ENCODE peak calls at places on chromosomes 6 and 20, in seven cellular contexts. E is astrocyte; L is neuronal stem cell; F is iPS DF 6.9; O is CD8-positive, alpha-beta T cell; K is ovary; D is tibial nerve. P is an unnamed sample.

GRCh38 chr20:15763344-15763743 is 809.9 kb downstream of the KIF16B start:
- DNase-seq in F (no peak), O (no peak), K (no peak), D (no peak), L (no peak), E (peak; percentile 9), P (no peak)

GRCh38 chr20:62052336-62052841 is 13.3 kb downstream of the TAF4 start:
- DNase-seq in K (peak; percentile 23), L (no peak), O (no peak), E (no peak), F (no peak), D (no peak), P (no peak)

GRCh38 chr20:18524646-18525045 is 16.9 kb downstream of the SEC23B start:
- DNase-seq in O (no peak), F (no peak), L (no peak), K (no peak), E (peak; percentile 56), D (no peak), P (no peak)

GRCh38 chr20:22652685-22653568 is 68.6 kb upstream of the FOXA2 start:
- DNase-seq in F (no peak), D (no peak), E (no peak), K (no peak), L (no peak), O (no peak), P (no peak)

GRCh38 chr6:1535295-1535694 is 74.4 kb upstream of the FOXC1 start:
- DNase-seq in E (peak; percentile 27), D (no peak), F (no peak), K (no peak), L (no peak), O (peak; percentile 49), P (peak; percentile 33)

GRCh38 chr20:54015496-54015895 is 54.9 kb downstream of the BCAS1 start:
- DNase-seq in L (no peak), F (no peak), D (no peak), K (no peak), O (no peak), E (no peak), P (no peak)

GRCh38 chr6:13853871-13854270 is 39.5 kb upstream of the MCUR1 start:
- DNase-seq in E (no peak), K (no peak), O (no peak), F (no peak), D (no peak), L (no peak), P (no peak)

GRCh38 chr20:48760403-48760889 is 67.4 kb downstream of the PREX1 start:
- DNase-seq in D (no peak), F (no peak), L (no peak), E (peak; percentile 56), O (peak; percentile 71), K (no peak), P (peak; percentile 84)

GRCh38 chr6:156839591-156840001 is 62.4 kb downstream of the ARID1B start:
- DNase-seq in K (no peak), L (no peak), F (no peak), O (no peak), E (peak; percentile 64), D (no peak), P (no peak)

GRCh38 chr6:6218246-6219085 is 102.0 kb downstream of the F13A1 start:
- DNase-seq in D (no peak), K (no peak), E (no peak), F (no peak), O (no peak), L (no peak), P (no peak)

GRCh38 chr6:169950558-169950957 is 199.1 kb downstream of the ERMARD start:
- DNase-seq in D (no peak), F (no peak), L (no peak), O (peak; percentile 16), E (no peak), K (no peak), P (peak; percentile 22)

GRCh38 chr6:91713911-91714310 is 1127.0 kb upstream of the MAP3K7 start:
- DNase-seq in L (no peak), O (no peak), D (no peak), E (peak; percentile 37), K (no peak), F (no peak), P (no peak)

GRCh38 chr6:169935348-169935718 is 183.9 kb downstream of the ERMARD start:
- DNase-seq in E (no peak), K (no peak), D (no peak), L (no peak), F (no peak), O (no peak), P (no peak)

GRCh38 chr6:96301781-96302180 is 219.8 kb upstream of the UFL1 start:
- DNase-seq in O (no peak), L (peak; percentile 2), D (no peak), K (no peak), E (peak; percentile 11), F (no peak), P (no peak)

GRCh38 chr6:89351632-89352328 is 742 bp downstream of the UBE2J1 start:
- DNase-seq in D (no peak), L (no peak), F (no peak), E (no peak), O (no peak), K (no peak), P (no peak)

GRCh38 chr6:89355511-89356185 is 3.1 kb upstream of the UBE2J1 start:
- DNase-seq in F (no peak), O (no peak), D (no peak), K (no peak), L (no peak), E (no peak), P (no peak)

GRCh38 chr6:89353118-89353556 is 615 bp upstream of the UBE2J1 start:
- DNase-seq in K (peak; percentile 39), D (no peak), O (no peak), E (no peak), F (no peak), L (no peak), P (no peak)

GRCh38 chr6:89352329-89353117 is at the start of gene UBE2J1:
- DNase-seq in D (peak; percentile 84), K (peak; percentile 91), L (peak; percentile 84), E (peak; percentile 92), F (no peak), O (peak; percentile 57), P (peak; percentile 71)

DNA sequence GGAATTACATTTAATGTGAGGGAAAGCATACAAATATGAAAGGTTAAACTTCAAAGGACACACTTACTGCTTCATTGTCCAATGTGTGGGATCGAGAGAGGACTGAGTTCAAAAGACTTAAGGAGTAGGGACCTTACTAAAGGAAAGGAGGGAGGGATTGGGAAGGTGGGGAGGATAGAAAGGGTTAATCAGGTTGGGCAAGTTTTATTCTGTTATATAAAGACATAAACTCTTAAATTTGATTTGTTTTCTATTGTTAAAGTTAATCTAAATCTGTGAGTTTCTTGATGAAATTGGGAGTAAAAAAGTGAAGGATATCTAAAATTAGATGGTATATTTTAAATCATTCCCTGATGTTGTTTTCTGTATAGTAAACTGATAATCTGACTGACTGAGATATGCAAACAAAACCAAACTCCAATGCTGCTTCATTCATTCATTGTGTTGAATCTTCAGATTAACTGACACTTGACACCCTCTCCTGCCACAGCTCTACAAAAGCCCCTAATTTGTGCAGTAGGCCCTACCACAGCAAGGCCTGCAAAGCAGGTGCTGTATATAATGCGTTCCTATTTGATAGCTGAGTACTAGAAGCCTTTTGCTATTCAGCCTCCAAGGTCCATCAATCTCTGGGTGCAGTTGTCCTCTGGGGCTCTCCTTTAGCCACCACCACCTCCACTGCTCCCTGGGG is 1.3 kb upstream of the UBE2J1 start:
- DNase-seq in D (no peak), L (peak; percentile 43), F (no peak), K (no peak), O (no peak), E (no peak), P (no peak)
- H3K4me1 ChIP-seq in D (peaks cover 35% of the 10 kb centered on the region), L (peaks cover 4% of the 10 kb centered on the region), F (no peaks in the 10 kb centered on the region), K (peaks cover 7% of the 10 kb centered on the region), O (peaks cover 42% of the 10 kb centered on the region), E (peaks cover 21% of the 10 kb centered on the region), P (peaks cover 62% of the 10 kb centered on the region)

GRCh38 chr6:31354788-31355539 is 2.0 kb downstream of the HLA-B start:
- DNase-seq in O (no peak), F (no peak), L (no peak), D (no peak), K (peak; percentile 19), E (no peak), P (peak; percentile 20)

GRCh38 chr6:31356216-31356945 is 598 bp downstream of the HLA-B start:
- DNase-seq in D (peak; percentile 24), F (no peak), E (no peak), L (no peak), K (peak; percentile 44), O (no peak), P (no peak)

GRCh38 chr6:31355540-31355988 is 1.4 kb downstream of the HLA-B start:
- DNase-seq in D (no peak), E (no peak), O (no peak), L (no peak), K (no peak), F (no peak), P (no peak)

GRCh38 chr6:31358302-31358701 is 1.3 kb upstream of the HLA-B start:
- DNase-seq in K (no peak), F (no peak), L (no peak), D (no peak), E (no peak), O (no peak), P (no peak)

GRCh38 chr6:31356946-31357466 is at the start of gene HLA-B:
- DNase-seq in D (peak; percentile 81), F (peak; percentile 54), K (peak; percentile 85), E (peak; percentile 73), L (peak; percentile 81), O (peak; percentile 69), P (peak; percentile 83)
- H3K27ac ChIP-seq in D (peak within 1 kb of the TSS; percentile 87), F (no peak within 1 kb of the TSS), K (peak within 1 kb of the TSS; percentile 62), E (peak within 1 kb of the TSS; percentile 47), L (no peak within 1 kb of the TSS), O (peak within 1 kb of the TSS; percentile 99), P (peak within 1 kb of the TSS; percentile 99)

GRCh38 chr6:81166770-81167169 is 585.7 kb downstream of the TENT5A start:
- DNase-seq in O (no peak), F (no peak), E (peak; percentile 86), L (no peak), D (no peak), K (no peak), P (no peak)

GRCh38 chr6:81171991-81172740 is 580.3 kb downstream of the TENT5A start:
- DNase-seq in E (peak; percentile 84), O (no peak), F (no peak), K (peak; percentile 28), L (no peak), D (peak; percentile 13), P (no peak)

DNA sequence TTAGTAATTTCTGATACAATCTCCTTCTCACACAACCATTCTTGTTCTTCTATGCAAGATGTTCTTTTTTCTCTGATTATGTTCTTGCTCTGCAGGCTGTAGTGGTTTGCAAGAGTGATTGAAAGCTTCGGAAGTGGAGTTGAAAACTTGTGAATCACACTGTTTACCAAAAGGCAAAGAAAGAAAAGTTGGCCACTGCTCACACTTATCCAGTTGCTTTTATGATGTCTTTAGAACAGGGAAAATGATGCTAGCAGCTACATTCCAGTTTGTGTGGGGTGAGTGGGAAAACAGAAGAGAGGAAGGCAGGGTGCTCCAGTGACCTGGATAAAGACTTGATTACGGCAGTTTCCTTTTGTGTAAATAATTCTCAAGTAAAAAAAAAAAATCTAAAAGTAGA is 583.3 kb downstream of the TENT5A start:
- DNase-seq in K (no peak), L (peak; percentile 1), D (no peak), F (no peak), O (no peak), E (peak; percentile 81), P (no peak)
- H3K4me1 ChIP-seq in K (peaks cover 1% of the 10 kb centered on the region), L (peaks cover 2% of the 10 kb centered on the region), D (peaks cover 50% of the 10 kb centered on the region), F (no peaks in the 10 kb centered on the region), O (no peaks in the 10 kb centered on the region), E (no peaks in the 10 kb centered on the region), P (no peaks in the 10 kb centered on the region)

DNA sequence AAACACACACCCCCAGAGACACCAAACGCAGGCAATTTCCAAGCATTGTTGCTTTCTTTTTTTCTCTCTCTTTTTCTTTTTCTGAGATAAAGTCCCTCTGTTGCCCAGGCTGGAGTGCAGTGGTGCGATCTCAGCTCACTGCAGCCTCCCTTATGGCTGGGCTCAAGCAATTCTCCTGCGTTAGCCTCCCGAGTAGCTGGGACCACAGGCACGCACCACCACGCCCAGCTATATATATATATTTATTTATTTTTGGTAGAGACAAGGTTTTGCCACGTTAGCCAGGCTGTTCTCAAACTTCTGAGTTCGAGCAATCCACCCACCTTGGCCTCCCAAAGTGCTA is 14.0 kb upstream of the SRSF3 start:
- DNase-seq in O (no peak), F (no peak), K (no peak), E (no peak), D (no peak), L (no peak), P (no peak)
- H3K27ac ChIP-seq in O (no peak overlapping the region), F (no peak overlapping the region), K (peak overlapping the region; percentile 51), E (peak overlapping the region; percentile 68), D (peak overlapping the region; percentile 83), L (no peak overlapping the region), P (no peak overlapping the region)